ENCODE peak calls at places on chromosome 17, in four cellular contexts. E, V, N and B are unnamed samples.

GRCh38 chr17:20022701-20023100 is 13.5 kb downstream of the SPECC1 start:
- DNase-seq in N (no peak), E (peak; percentile 66), V (no peak), B (no peak)

GRCh38 chr17:36591434-36592315 is at the start of gene DHRS11:
- DNase-seq in E (peak; percentile 90), N (peak; percentile 92), V (peak; percentile 59), B (peak; percentile 67)

GRCh38 chr17:35056013-35056412 is 7.5 kb downstream of the RFFL start:
- DNase-seq in N (no peak), V (no peak), E (no peak), B (no peak)

GRCh38 chr17:11779906-11780305 is 181.6 kb downstream of the DNAH9 start:
- DNase-seq in E (no peak), V (no peak), N (no peak), B (no peak)

GRCh38 chr17:47719411-47720152 is 13.5 kb upstream of the TBX21 start:
- DNase-seq in E (no peak), V (peak; percentile 57), N (no peak), B (peak; percentile 92)

GRCh38 chr17:47686276-47686635 is 7.7 kb upstream of the TBKBP1 start:
- DNase-seq in E (no peak), V (peak; percentile 67), N (no peak), B (no peak)

GRCh38 chr17:38357488-38358123 is 6.0 kb downstream of the SOCS7 start:
- DNase-seq in N (no peak), E (no peak), V (no peak), B (no peak)

GRCh38 chr17:41360291-41360995 is 9.2 kb downstream of the KRT33B start:
- DNase-seq in N (no peak), V (no peak), E (no peak), B (peak; percentile 80)

GRCh38 chr17:17221329-17221728 is 15.2 kb upstream of the PLD6 start:
- DNase-seq in E (no peak), V (no peak), N (no peak), B (no peak)

GRCh38 chr17:41530062-41531048 is 2.2 kb upstream of the KRT19 start:
- DNase-seq in V (peak; percentile 81), E (no peak), N (peak; percentile 51), B (peak; percentile 94)

GRCh38 chr17:79042421-79043190 is 18.6 kb downstream of the C1QTNF1 start:
- DNase-seq in E (no peak), V (peak; percentile 62), N (peak; percentile 75), B (peak; percentile 95)

GRCh38 chr17:35082073-35082657 is 18.7 kb upstream of the RFFL start:
- DNase-seq in E (no peak), V (peak; percentile 82), N (peak; percentile 79), B (peak; percentile 89)

GRCh38 chr17:81342700-81343070 is 47.6 kb upstream of the SLC38A10 start:
- DNase-seq in V (no peak), N (no peak), E (no peak), B (no peak)

GRCh38 chr17:62614142-62614541 is 13.3 kb upstream of the MRC2 start:
- DNase-seq in V (peak; percentile 92), E (no peak), N (no peak), B (peak; percentile 27)

GRCh38 chr17:77499699-77500435 is 359.1 kb downstream of the SEC14L1 start:
- DNase-seq in E (peak; percentile 53), N (no peak), V (no peak), B (no peak)

GRCh38 chr17:6596511-6596910 is 40.2 kb upstream of the PITPNM3 start:
- DNase-seq in V (no peak), N (no peak), E (no peak), B (no peak)

GRCh38 chr17:83058478-83059167 is 20.8 kb upstream of the METRNL start:
- DNase-seq in N (no peak), V (no peak), E (peak; percentile 57), B (no peak)

GRCh38 chr17:2595736-2596135 is 2.3 kb downstream of the PAFAH1B1 start:
- DNase-seq in V (peak; percentile 14), N (no peak), E (no peak), B (no peak)

GRCh38 chr17:60161598-60162330 is 12.0 kb downstream of the CA4 start:
- DNase-seq in N (no peak), E (no peak), V (no peak), B (no peak)

GRCh38 chr17:74796211-74796610 is 20.1 kb upstream of the NAT9 start:
- DNase-seq in E (no peak), N (no peak), V (no peak), B (no peak)

GRCh38 chr17:81543339-81543675 is 8.8 kb downstream of the FAAP100 start:
- DNase-seq in N (no peak), E (no peak), V (no peak), B (no peak)

GRCh38 chr17:73410586-73411329 is 99.0 kb upstream of the CDC42EP4 start:
- DNase-seq in N (no peak), V (no peak), E (no peak), B (no peak)

GRCh38 chr17:78558181-78558850 is 18.9 kb downstream of the DNAH17 start:
- DNase-seq in V (peak; percentile 4), E (no peak), N (peak; percentile 67), B (no peak)

GRCh38 chr17:80082403-80083135 is 18.8 kb upstream of the GAA start:
- DNase-seq in E (peak; percentile 81), N (peak; percentile 63), V (peak; percentile 82), B (peak; percentile 91)

GRCh38 chr17:42818379-42818778 is 5.7 kb downstream of the BECN1 start:
- DNase-seq in V (no peak), E (no peak), N (no peak), B (no peak)

GRCh38 chr17:3985800-3986199 is 21.6 kb upstream of the ATP2A3 start:
- DNase-seq in E (no peak), V (no peak), N (no peak), B (no peak)

GRCh38 chr17:50620848-50621247 is 13.8 kb upstream of the ABCC3 start:
- DNase-seq in E (no peak), V (no peak), N (no peak), B (no peak)

GRCh38 chr17:74297941-74298340 is 23.9 kb downstream of the DNAI2 start:
- DNase-seq in N (peak; percentile 61), E (no peak), V (no peak), B (peak; percentile 92)

GRCh38 chr17:682150-682549 is 32.5 kb downstream of the VPS53 start:
- DNase-seq in V (no peak), E (no peak), N (no peak), B (no peak)
- H3K27ac ChIP-seq in V (peak overlapping the region; percentile 46), E (no peak overlapping the region), N (no peak overlapping the region), B (no peak overlapping the region)

GRCh38 chr17:30267625-30268024 is 24.1 kb downstream of the BLMH start:
- DNase-seq in V (no peak), N (no peak), E (no peak), B (no peak)

DNA sequence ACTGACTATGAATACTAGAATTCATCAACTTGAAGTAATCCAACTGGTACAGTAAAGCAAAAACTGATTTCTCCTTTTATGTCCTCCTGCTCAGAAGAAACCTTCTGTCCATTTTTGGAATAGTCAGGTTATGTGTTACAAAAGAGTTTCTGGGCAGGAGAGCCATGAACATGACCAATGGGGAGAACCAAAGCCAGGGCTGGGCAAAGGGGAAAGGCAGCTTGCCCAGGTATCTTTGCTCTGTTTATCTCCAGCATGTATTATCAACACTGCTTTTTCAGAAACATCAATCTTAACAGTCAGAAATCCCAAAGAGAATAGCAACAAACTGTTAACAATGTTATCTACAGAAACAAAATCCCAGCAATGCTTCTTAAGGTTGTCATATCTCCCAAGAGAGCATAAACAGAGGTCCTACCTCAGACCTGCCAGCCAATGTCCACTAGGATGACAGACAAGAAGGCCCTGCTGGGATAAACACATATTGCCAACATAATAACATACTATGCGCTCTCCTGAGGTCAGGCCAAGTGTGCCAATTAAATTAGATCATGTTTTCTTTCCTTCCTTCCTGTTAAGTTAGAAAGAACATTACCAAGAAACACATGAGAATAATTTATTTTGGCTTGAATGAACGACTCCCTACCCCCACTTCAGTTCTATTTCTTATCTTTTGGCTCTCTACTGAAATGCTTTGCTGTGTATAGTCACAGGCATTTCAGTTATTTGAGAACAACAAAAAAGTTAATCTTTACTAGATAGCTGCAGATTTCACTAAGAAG is 28.0 kb downstream of the BLMH start:
- DNase-seq in V (no peak), E (no peak), N (no peak), B (no peak)
- H3K27ac ChIP-seq in V (no peak overlapping the region), E (peak overlapping the region; percentile 51), N (no peak overlapping the region), B (no peak overlapping the region)

GRCh38 chr17:76268991-76269981 is 4.1 kb downstream of the UBALD2 start:
- DNase-seq in N (no peak), V (no peak), E (no peak), B (no peak)
- H3K27ac ChIP-seq in N (peak overlapping the region; percentile 93), V (no peak overlapping the region), E (no peak overlapping the region), B (no peak overlapping the region)

GRCh38 chr17:29576214-29577008 is 7.9 kb downstream of the TP53I13 start:
- DNase-seq in N (no peak), E (peak; percentile 64), V (no peak), B (no peak)

GRCh38 chr17:29573871-29574731 is 5.6 kb downstream of the TP53I13 start:
- DNase-seq in V (no peak), N (no peak), E (peak; percentile 67), B (no peak)

GRCh38 chr17:29574732-29575510 is 6.4 kb downstream of the TP53I13 start:
- DNase-seq in E (peak; percentile 65), N (no peak), V (no peak), B (no peak)

GRCh38 chr17:29577009-29577777 is 8.7 kb downstream of the TP53I13 start:
- DNase-seq in E (peak; percentile 62), N (no peak), V (no peak), B (no peak)

GRCh38 chr17:29575511-29576213 is 7.2 kb downstream of the TP53I13 start:
- DNase-seq in N (no peak), V (no peak), E (no peak), B (no peak)
- H3K27ac ChIP-seq in N (peak overlapping the region; percentile 99), V (no peak overlapping the region), E (no peak overlapping the region), B (no peak overlapping the region)

DNA sequence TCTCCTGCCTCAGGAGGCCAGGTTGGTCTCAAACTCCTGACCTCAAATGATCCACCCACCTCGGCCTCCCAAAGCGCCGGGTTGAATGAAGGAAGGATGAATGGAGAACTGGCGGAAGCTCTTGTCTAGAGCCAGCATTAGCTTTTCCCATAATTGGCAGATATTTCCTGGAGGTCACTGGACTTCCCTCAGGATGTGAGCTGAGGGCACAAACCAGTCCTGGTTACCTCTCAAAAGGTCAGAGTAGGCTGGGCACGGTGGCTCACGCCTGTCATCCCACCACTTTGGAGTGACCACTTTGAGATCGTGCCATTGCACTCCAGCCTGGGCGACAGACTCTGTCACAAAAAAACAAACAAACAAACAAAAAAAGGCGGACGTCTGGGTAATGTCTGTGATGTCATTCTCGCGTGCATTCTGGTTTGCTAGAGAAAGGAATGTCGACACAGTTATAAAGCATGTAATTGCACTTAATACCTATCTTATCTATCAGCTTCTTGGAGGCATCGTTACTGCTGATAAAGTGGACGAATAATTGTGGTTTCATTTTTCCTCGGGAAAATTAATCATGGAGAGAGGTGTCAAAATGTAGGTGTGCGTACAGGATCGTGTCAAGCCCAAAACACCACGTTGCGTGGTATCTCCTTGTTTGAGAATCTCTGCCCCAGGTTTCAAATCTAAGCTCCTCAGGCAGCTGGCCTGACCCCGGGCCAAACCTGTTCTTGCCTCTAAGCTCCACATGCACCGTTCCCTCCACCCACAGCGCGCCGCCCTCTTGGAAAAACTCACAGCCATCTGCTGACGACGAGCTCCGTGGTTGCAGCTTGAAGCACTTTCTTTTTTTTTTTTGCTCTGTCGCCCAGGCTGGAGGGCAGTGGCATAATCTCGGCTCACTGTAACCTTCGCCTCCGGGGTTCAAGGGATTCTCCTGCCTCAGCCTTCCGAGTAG is 6.4 kb upstream of the CRK start:
- DNase-seq in N (no peak), E (no peak), V (no peak), B (no peak)
- H3K27ac ChIP-seq in N (peak overlapping the region; percentile 80), E (no peak overlapping the region), V (no peak overlapping the region), B (no peak overlapping the region)